ENCODE peak calls at places on chromosomes 11 and 22, in five cellular contexts. One of them, this sample, is unnamed.

GRCh38 chr11:98456281-98456680 is 564.5 kb upstream of the CNTN5 start:
- DNase-seq in astrocyte of the hippocampus: no peak
- DNase-seq in colonic mucosa: no peak
- DNase-seq in A549: no peak
- DNase-seq in germinal center: no peak
- DNase-seq in this sample: no peak

GRCh38 chr11:11510939-11511338 is 110.9 kb downstream of the GALNT18 start:
- DNase-seq in germinal center: no peak
- DNase-seq in astrocyte of the hippocampus: peak
- DNase-seq in colonic mucosa: no peak
- DNase-seq in A549: no peak
- DNase-seq in this sample: no peak

GRCh38 chr11:45079943-45080719 is 66.3 kb upstream of the PRDM11 start:
- DNase-seq in A549: no peak
- DNase-seq in germinal center: peak
- DNase-seq in astrocyte of the hippocampus: no peak
- DNase-seq in colonic mucosa: peak
- DNase-seq in this sample: peak

GRCh38 chr11:69355959-69356702 is 62.2 kb downstream of the MYEOV start:
- DNase-seq in colonic mucosa: peak
- DNase-seq in A549: no peak
- DNase-seq in astrocyte of the hippocampus: no peak
- DNase-seq in germinal center: no peak
- DNase-seq in this sample: no peak

GRCh38 chr11:121391914-121392313 is 60.2 kb upstream of the SORL1 start:
- DNase-seq in astrocyte of the hippocampus: no peak
- DNase-seq in colonic mucosa: peak
- DNase-seq in A549: no peak
- DNase-seq in germinal center: no peak
- DNase-seq in this sample: peak

GRCh38 chr22:30024231-30024630 is 56.0 kb upstream of the HORMAD2 start:
- DNase-seq in astrocyte of the hippocampus: no peak
- DNase-seq in colonic mucosa: no peak
- DNase-seq in germinal center: no peak
- DNase-seq in A549: no peak
- DNase-seq in this sample: no peak

GRCh38 chr22:17931400-17931825 is 92.9 kb downstream of the MICAL3 start:
- DNase-seq in astrocyte of the hippocampus: peak
- DNase-seq in A549: no peak
- DNase-seq in germinal center: no peak
- DNase-seq in colonic mucosa: peak
- DNase-seq in this sample: peak

GRCh38 chr11:132576706-132577105 is 955.6 kb downstream of the OPCML start:
- DNase-seq in astrocyte of the hippocampus: peak
- DNase-seq in A549: no peak
- DNase-seq in germinal center: no peak
- DNase-seq in colonic mucosa: no peak
- DNase-seq in this sample: peak

GRCh38 chr22:27435839-27436581 is 365.5 kb downstream of the MN1 start:
- DNase-seq in colonic mucosa: no peak
- DNase-seq in astrocyte of the hippocampus: peak
- DNase-seq in germinal center: no peak
- DNase-seq in A549: no peak
- DNase-seq in this sample: no peak

GRCh38 chr22:42803454-42803853 is 53.6 kb downstream of the ARFGAP3 start:
- DNase-seq in colonic mucosa: no peak
- DNase-seq in germinal center: no peak
- DNase-seq in astrocyte of the hippocampus: no peak
- DNase-seq in A549: no peak
- DNase-seq in this sample: peak

GRCh38 chr11:116136987-116137674 is 632.9 kb upstream of the CADM1 start:
- DNase-seq in colonic mucosa: no peak
- DNase-seq in A549: no peak
- DNase-seq in astrocyte of the hippocampus: no peak
- DNase-seq in germinal center: no peak
- DNase-seq in this sample: no peak

GRCh38 chr11:45678962-45679361 is 13.5 kb upstream of the CHST1 start:
- DNase-seq in colonic mucosa: no peak
- DNase-seq in germinal center: no peak
- DNase-seq in astrocyte of the hippocampus: no peak
- DNase-seq in A549: no peak
- DNase-seq in this sample: no peak

GRCh38 chr22:19943665-19944026 is 2.0 kb upstream of the TXNRD2 start:
- DNase-seq in A549: peak
- DNase-seq in astrocyte of the hippocampus: peak
- DNase-seq in colonic mucosa: no peak
- DNase-seq in germinal center: no peak
- DNase-seq in this sample: no peak

GRCh38 chr22:28594784-28595324 is 84.8 kb downstream of the TTC28 start:
- DNase-seq in colonic mucosa: no peak
- DNase-seq in germinal center: peak
- DNase-seq in A549: peak
- DNase-seq in astrocyte of the hippocampus: peak
- DNase-seq in this sample: no peak

GRCh38 chr11:116557261-116557660 is 215.5 kb downstream of the BUD13 start:
- DNase-seq in germinal center: no peak
- DNase-seq in colonic mucosa: no peak
- DNase-seq in astrocyte of the hippocampus: no peak
- DNase-seq in A549: no peak
- DNase-seq in this sample: no peak

GRCh38 chr11:117910941-117911630 is 18.1 kb downstream of the TMPRSS13 start:
- DNase-seq in astrocyte of the hippocampus: no peak
- DNase-seq in germinal center: no peak
- DNase-seq in colonic mucosa: no peak
- DNase-seq in A549: no peak
- DNase-seq in this sample: no peak

GRCh38 chr11:40445391-40445790 is 1014.1 kb downstream of the LRRC4C start:
- DNase-seq in A549: no peak
- DNase-seq in germinal center: no peak
- DNase-seq in colonic mucosa: no peak
- DNase-seq in astrocyte of the hippocampus: peak
- DNase-seq in this sample: no peak

GRCh38 chr11:6321356-6321755 is 1.1 kb upstream of the CAVIN3 start:
- DNase-seq in A549: no peak
- DNase-seq in germinal center: no peak
- DNase-seq in astrocyte of the hippocampus: no peak
- DNase-seq in colonic mucosa: peak
- DNase-seq in this sample: no peak

GRCh38 chr11:60251485-60252207 is 8.7 kb upstream of the MS4A4E start:
- DNase-seq in germinal center: no peak
- DNase-seq in astrocyte of the hippocampus: no peak
- DNase-seq in A549: no peak
- DNase-seq in colonic mucosa: no peak
- DNase-seq in this sample: no peak

GRCh38 chr22:41668971-41669911 is 19.4 kb downstream of the SNU13 start:
- DNase-seq in colonic mucosa: no peak
- DNase-seq in germinal center: no peak
- DNase-seq in A549: peak
- DNase-seq in astrocyte of the hippocampus: peak
- DNase-seq in this sample: no peak

GRCh38 chr22:36405671-36406070 is 17.9 kb upstream of the MYH9 start:
- DNase-seq in germinal center: peak
- DNase-seq in A549: no peak
- DNase-seq in astrocyte of the hippocampus: no peak
- DNase-seq in colonic mucosa: no peak
- DNase-seq in this sample: peak

GRCh38 chr22:46638601-46639431 is 18.6 kb downstream of the GRAMD4 start:
- DNase-seq in colonic mucosa: no peak
- DNase-seq in A549: no peak
- DNase-seq in astrocyte of the hippocampus: no peak
- DNase-seq in germinal center: no peak
- DNase-seq in this sample: peak

GRCh38 chr11:128026596-128026995 is 560.8 kb downstream of the ETS1 start:
- DNase-seq in colonic mucosa: no peak
- DNase-seq in A549: no peak
- DNase-seq in germinal center: no peak
- DNase-seq in astrocyte of the hippocampus: peak
- DNase-seq in this sample: no peak

GRCh38 chr22:42389137-42389536 is 43.1 kb downstream of the NFAM1 start:
- DNase-seq in germinal center: no peak
- DNase-seq in colonic mucosa: no peak
- DNase-seq in A549: no peak
- DNase-seq in astrocyte of the hippocampus: no peak
- DNase-seq in this sample: no peak

GRCh38 chr22:38233427-38233826 is 31.6 kb downstream of the MAFF start:
- DNase-seq in colonic mucosa: no peak
- DNase-seq in A549: no peak
- DNase-seq in astrocyte of the hippocampus: no peak
- DNase-seq in germinal center: no peak
- DNase-seq in this sample: no peak

GRCh38 chr22:25448435-25449051 is 115.9 kb upstream of the GRK3 start:
- DNase-seq in A549: peak
- DNase-seq in germinal center: peak
- DNase-seq in astrocyte of the hippocampus: peak
- DNase-seq in colonic mucosa: peak
- DNase-seq in this sample: no peak

GRCh38 chr11:100776212-100776896 is 89.3 kb downstream of the ARHGAP42 start:
- DNase-seq in colonic mucosa: no peak
- DNase-seq in astrocyte of the hippocampus: peak
- DNase-seq in germinal center: no peak
- DNase-seq in A549: peak
- DNase-seq in this sample: no peak

GRCh38 chr22:40451230-40451629 is 80.8 kb downstream of the SGSM3 start:
- DNase-seq in germinal center: no peak
- DNase-seq in A549: no peak
- DNase-seq in astrocyte of the hippocampus: no peak
- DNase-seq in colonic mucosa: no peak
- DNase-seq in this sample: no peak

GRCh38 chr22:27796118-27796517 is 5.4 kb downstream of the MN1 start:
- DNase-seq in astrocyte of the hippocampus: peak
- DNase-seq in A549: no peak
- DNase-seq in germinal center: no peak
- DNase-seq in colonic mucosa: no peak
- DNase-seq in this sample: no peak

This sample was measured in stomach.